ENCODE peak calls at places on chromosome 11, in four cellular contexts. N is GM23338; E is K562; S is effector memory CD4-positive, alpha-beta T cell. G is an unnamed sample.

GRCh38 chr11:23359297-23359696 is 499.0 kb upstream of the CCDC179 start:
- DNase-seq in E (no peak), N (no peak), S (no peak), G (no peak)

GRCh38 chr11:101470881-101471535 is 112.8 kb downstream of the TRPC6 start:
- DNase-seq in E (no peak), N (no peak), S (no peak), G (no peak)

GRCh38 chr11:118145285-118146227 is 7.1 kb downstream of the SCN4B start:
- DNase-seq in E (peak; percentile 96), S (peak; percentile 89), N (peak; percentile 91), G (peak; percentile 85)

GRCh38 chr11:64659417-64660144 is 63.4 kb downstream of the NRXN2 start:
- DNase-seq in S (no peak), E (peak; percentile 73), N (no peak), G (no peak)

GRCh38 chr11:74720596-74721478 is 10.4 kb downstream of the CHRDL2 start:
- DNase-seq in N (peak; percentile 15), S (no peak), E (no peak), G (peak; percentile 58)

GRCh38 chr11:116703421-116703820 is 69.4 kb downstream of the BUD13 start:
- DNase-seq in N (peak; percentile 83), E (no peak), S (no peak), G (no peak)

GRCh38 chr11:91446267-91446666 is 778.4 kb upstream of the FAT3 start:
- DNase-seq in E (no peak), S (no peak), N (no peak), G (no peak)

GRCh38 chr11:71084306-71085012 is 167.9 kb downstream of the SHANK2 start:
- DNase-seq in S (no peak), E (no peak), N (no peak), G (no peak)

GRCh38 chr11:118529584-118530175 is 1.3 kb upstream of the TMEM25 start:
- DNase-seq in E (no peak), S (no peak), N (peak; percentile 51), G (no peak)

GRCh38 chr11:126303623-126304456 is at the start of gene DCPS:
- DNase-seq in S (peak; percentile 79), N (peak; percentile 91), E (peak; percentile 96), G (peak; percentile 89)

GRCh38 chr11:60775420-60775961 is 9.6 kb upstream of the MS4A10 start:
- DNase-seq in E (peak; percentile 77), S (peak; percentile 62), N (peak; percentile 92), G (peak; percentile 60)

GRCh38 chr11:72701466-72701865 is 27.2 kb upstream of the PDE2A start:
- DNase-seq in E (no peak), S (no peak), N (no peak), G (no peak)

GRCh38 chr11:72702842-72703241 is 28.6 kb upstream of the PDE2A start:
- DNase-seq in E (no peak), N (no peak), S (no peak), G (no peak)

GRCh38 chr11:72700026-72700610 is 25.9 kb upstream of the PDE2A start:
- DNase-seq in N (no peak), S (no peak), E (no peak), G (no peak)

GRCh38 chr11:72703281-72704008 is 29.2 kb upstream of the PDE2A start:
- DNase-seq in E (peak; percentile 58), S (no peak), N (no peak), G (peak; percentile 69)

DNA sequence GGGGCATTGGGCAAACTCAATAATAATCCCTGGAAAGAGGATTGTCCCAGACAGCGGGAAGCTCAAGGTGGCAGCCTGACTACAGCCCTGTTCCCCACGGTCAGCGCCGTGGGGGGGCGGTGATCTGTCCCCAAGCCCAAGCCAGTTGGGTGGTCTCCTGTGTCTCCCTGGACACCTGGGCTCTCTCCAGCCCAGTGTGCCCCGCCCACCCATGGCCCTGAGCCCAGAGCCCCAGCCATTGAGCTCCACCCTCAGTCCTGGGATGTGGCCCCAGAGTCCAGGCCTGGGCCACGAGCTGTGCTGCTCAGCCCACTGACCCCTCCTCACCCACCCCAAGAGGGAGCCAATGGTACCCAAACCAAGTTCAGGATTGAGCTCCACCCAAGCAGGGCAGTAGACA is 27.9 kb upstream of the PDE2A start:
- DNase-seq in S (no peak), N (no peak), E (no peak), G (no peak)
- H3K36me3 ChIP-seq in S (peaks cover 92% of the 10 kb centered on the region), N (no peaks in the 10 kb centered on the region), E (peaks cover 86% of the 10 kb centered on the region), G (peaks cover 55% of the 10 kb centered on the region)

DNA sequence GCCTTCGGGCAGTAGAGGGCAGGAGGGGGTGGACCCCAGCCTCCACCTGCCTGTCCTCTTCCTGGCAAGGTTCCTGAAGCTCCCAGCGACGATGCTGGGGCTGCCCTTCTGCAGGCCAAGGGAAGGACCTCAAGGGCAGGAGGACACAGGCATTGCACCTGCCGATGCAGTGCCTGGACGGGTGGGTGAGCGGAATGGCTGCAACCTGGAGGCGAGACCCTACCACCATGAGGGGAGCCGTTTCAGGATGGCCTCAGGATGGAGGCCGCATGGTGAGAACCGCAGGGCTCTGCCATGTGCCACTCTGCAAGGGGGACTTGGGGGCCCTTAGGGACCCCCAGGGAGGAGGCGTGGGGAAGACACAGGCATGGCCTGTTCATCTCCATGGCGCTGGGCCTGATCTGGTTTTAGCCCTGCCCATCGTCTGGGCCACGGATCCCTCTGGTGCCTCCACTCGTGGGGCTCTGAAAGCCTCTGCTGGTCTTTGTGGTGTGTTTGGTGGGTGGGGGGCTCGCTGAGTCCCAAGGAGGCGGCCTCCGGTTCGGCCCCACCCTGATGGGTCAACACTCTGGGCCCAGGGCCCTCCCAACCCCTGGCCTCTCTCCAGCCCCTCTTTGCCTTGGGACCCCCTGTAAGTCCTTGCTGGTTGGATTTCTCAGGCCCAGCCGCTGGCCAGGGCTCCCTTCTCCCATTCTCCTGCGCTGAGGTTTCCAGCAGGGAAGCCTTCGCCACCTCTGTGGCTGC is 1.3 kb upstream of the LSP1 start:
- DNase-seq in E (no peak), N (no peak), S (no peak), G (no peak)
- H3K27ac ChIP-seq in E (no peak overlapping the region), N (no peak overlapping the region), S (peak overlapping the region; percentile 85), G (no peak overlapping the region)

GRCh38 chr11:108246309-108246708 is 23.4 kb downstream of the ATM start:
- DNase-seq in S (no peak), N (no peak), E (no peak), G (no peak)
- H3K36me3 ChIP-seq in S (peaks cover 30% of the 10 kb centered on the region), N (peaks cover 16% of the 10 kb centered on the region), E (peaks cover 23% of the 10 kb centered on the region), G (peaks cover 83% of the 10 kb centered on the region)

GRCh38 chr11:8720868-8721739 is 38.5 kb downstream of the RPL27A start:
- DNase-seq in E (no peak), S (no peak), N (peak; percentile 41), G (no peak)
- H3K27ac ChIP-seq in E (no peak overlapping the region), S (no peak overlapping the region), N (peak overlapping the region; percentile 50), G (peak overlapping the region; percentile 64)

GRCh38 chr11:62600367-62601113 is 1.1 kb downstream of the MTA2 start:
- DNase-seq in E (no peak), N (peak; percentile 68), S (no peak), G (no peak)

GRCh38 chr11:62601114-62601363 is 626 bp downstream of the MTA2 start:
- DNase-seq in S (peak; percentile 50), E (no peak), N (no peak), G (peak; percentile 69)

GRCh38 chr11:62601364-62602140 is at the start of gene MTA2:
- DNase-seq in S (peak; percentile 98), N (peak; percentile 99), E (peak; percentile 86), G (peak; percentile 98)

GRCh38 chr11:62599069-62599696 is 2.5 kb downstream of the MTA2 start:
- DNase-seq in S (peak; percentile 95), N (peak; percentile 98), E (peak; percentile 95), G (peak; percentile 97)

GRCh38 chr11:62599909-62600308 is 1.8 kb downstream of the MTA2 start:
- DNase-seq in N (no peak), S (no peak), E (no peak), G (no peak)
- H3K36me3 ChIP-seq in N (peaks cover 26% of the 10 kb centered on the region), S (peaks cover 40% of the 10 kb centered on the region), E (peaks cover 72% of the 10 kb centered on the region), G (no peaks in the 10 kb centered on the region)

DNA sequence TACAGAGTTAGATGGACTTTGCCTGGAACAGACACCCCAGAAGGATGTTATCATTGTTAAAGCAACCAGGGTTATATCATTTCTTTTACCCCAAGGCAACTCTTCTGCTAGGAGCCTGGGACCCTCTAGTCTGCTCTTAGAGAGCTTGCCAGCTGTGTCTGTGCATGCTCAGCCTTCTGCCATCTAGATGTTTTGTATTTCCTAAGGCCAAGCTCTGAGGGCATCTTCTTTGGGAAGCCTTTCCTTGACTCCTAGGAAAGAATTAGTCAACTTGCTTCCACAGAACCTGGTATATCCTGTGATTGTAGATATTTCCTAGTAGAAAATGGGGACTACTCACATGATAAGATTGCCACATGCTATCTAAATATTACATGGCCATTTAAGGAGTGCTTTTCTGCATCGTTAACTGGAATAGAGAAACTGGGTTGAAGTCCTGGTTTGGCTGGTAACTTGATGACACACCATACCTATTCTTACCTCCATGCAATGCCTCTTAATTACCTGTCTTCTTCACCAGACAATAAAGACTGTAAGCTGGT is 87.6 kb downstream of the STIM1 start:
- DNase-seq in N (no peak), S (no peak), E (no peak), G (no peak)
- H3K27ac ChIP-seq in N (no peak overlapping the region), S (peak overlapping the region; percentile 57), E (no peak overlapping the region), G (no peak overlapping the region)

GRCh38 chr11:130128626-130129025 is 31.0 kb upstream of the ST14 start:
- DNase-seq in E (no peak), S (no peak), N (no peak), G (no peak)
- H3K36me3 ChIP-seq in E (peaks cover 97% of the 10 kb centered on the region), S (peaks cover 14% of the 10 kb centered on the region), N (peaks cover 68% of the 10 kb centered on the region), G (peaks cover 69% of the 10 kb centered on the region)

DNA sequence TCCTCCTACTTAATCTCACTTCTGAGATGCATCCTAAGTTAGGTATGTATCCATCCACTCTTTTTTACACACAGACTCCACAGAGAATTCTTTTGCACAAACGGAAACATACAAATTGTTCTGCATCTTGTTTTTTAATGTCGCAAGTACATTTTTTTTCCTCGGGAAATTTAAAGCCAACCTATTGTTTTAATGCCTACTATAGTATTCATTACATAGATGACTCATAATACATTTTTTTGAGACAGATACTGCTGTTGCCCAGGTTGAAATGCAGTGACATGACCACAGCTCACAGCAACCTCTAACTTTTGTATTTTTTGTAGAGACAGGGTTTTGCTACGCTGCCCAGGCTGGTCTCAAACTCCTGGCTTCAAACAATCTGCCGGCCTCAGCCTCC is 90.8 kb upstream of the TMEM45B start:
- DNase-seq in N (no peak), E (no peak), S (no peak), G (no peak)
- H3K27ac ChIP-seq in N (no peak overlapping the region), E (no peak overlapping the region), S (no peak overlapping the region), G (no peak overlapping the region)

GRCh38 chr11:83162377-83162776 is 5.4 kb downstream of the PCF11 start:
- DNase-seq in N (no peak), E (no peak), S (no peak), G (no peak)
- H3K36me3 ChIP-seq in N (peaks cover 29% of the 10 kb centered on the region), E (peaks cover 91% of the 10 kb centered on the region), S (peaks cover 17% of the 10 kb centered on the region), G (peaks cover 34% of the 10 kb centered on the region)

GRCh38 chr11:17313349-17314231 is 37.1 kb downstream of the NUCB2 start:
- DNase-seq in E (no peak), S (no peak), N (no peak), G (no peak)
- H3K27ac ChIP-seq in E (no peak overlapping the region), S (no peak overlapping the region), N (peak overlapping the region; percentile 42), G (no peak overlapping the region)

G was measured in heart right ventricle.